ENCODE peak calls at places on chromosome 16, in nine cellular contexts. X is RPMI7951, H is HFFc6, K is AG04450, J is sciatic nerve, W is heart left ventricle, V is thoracic aorta, E is HFF-Myc, Y is RKO. Z is an unnamed sample.
A peak's percentile ranks its signal among the peaks of the same experiment; 100 is the strongest.

GRCh38 chr16:15874745-15875314 is 13.6 kb downstream of the CEP20 start:
- DNase-seq in H (peak; percentile 57), X (peak; percentile 51), Y (peak; percentile 73), V (no peak), W (no peak), K (peak; percentile 52), E (peak; percentile 49), J (peak; percentile 71), Z (peak; percentile 76)

GRCh38 chr16:81838794-81839193 is 59.7 kb downstream of the PLCG2 start:
- DNase-seq in X (peak; percentile 34), H (peak; percentile 11), Y (peak; percentile 75), K (no peak), V (no peak), W (no peak), J (no peak), E (no peak), Z (no peak)

GRCh38 chr16:11201498-11202259 is 54.3 kb downstream of the SOCS1 start:
- DNase-seq in K (peak; percentile 59), H (peak; percentile 93), V (no peak), E (peak; percentile 91), X (peak; percentile 97), Y (peak; percentile 95), W (no peak), J (no peak), Z (peak; percentile 68)

GRCh38 chr16:67415872-67416793 is at the start of gene ZDHHC1:
- DNase-seq in W (peak; percentile 88), V (no peak), E (no peak), X (peak; percentile 53), H (peak; percentile 33), Y (peak; percentile 79), J (peak; percentile 84), K (no peak), Z (peak; percentile 91)

GRCh38 chr16:78094166-78094565 is 5.3 kb upstream of the WWOX start:
- DNase-seq in V (no peak), E (no peak), X (no peak), K (no peak), J (no peak), Y (no peak), W (no peak), H (no peak), Z (peak; percentile 38)

GRCh38 chr16:51523400-51523799 is 372.3 kb upstream of the SALL1 start:
- DNase-seq in W (no peak), H (peak; percentile 9), Y (no peak), E (no peak), V (no peak), K (no peak), X (peak; percentile 52), J (no peak), Z (peak; percentile 26)

GRCh38 chr16:55349867-55350266 is 25.9 kb downstream of the IRX6 start:
- DNase-seq in H (no peak), Y (no peak), K (no peak), V (no peak), J (no peak), W (no peak), E (peak; percentile 39), X (peak; percentile 29), Z (no peak)

GRCh38 chr16:69166946-69167930 is 19.7 kb upstream of the SNTB2 start:
- DNase-seq in J (no peak), K (no peak), H (peak; percentile 29), Y (no peak), W (no peak), E (no peak), X (peak; percentile 63), V (no peak), Z (no peak)

GRCh38 chr16:79081292-79082066 is 519.1 kb downstream of the MAF start:
- DNase-seq in W (no peak), K (no peak), E (no peak), X (no peak), H (no peak), J (no peak), V (no peak), Y (no peak), Z (no peak)

GRCh38 chr16:4593069-4593468 is 21.6 kb downstream of the UBALD1 start:
- DNase-seq in K (no peak), H (no peak), Y (no peak), V (no peak), J (no peak), E (no peak), W (no peak), X (no peak), Z (peak; percentile 80)

GRCh38 chr16:76278976-76279375 is 1.8 kb downstream of the CNTNAP4 start:
- DNase-seq in X (no peak), W (no peak), K (no peak), V (no peak), Y (peak; percentile 70), H (no peak), E (no peak), J (no peak), Z (peak; percentile 65)

GRCh38 chr16:87707097-87707496 is 58.7 kb downstream of the KLHDC4 start:
- DNase-seq in X (no peak), V (no peak), K (no peak), J (no peak), W (no peak), Y (no peak), E (no peak), H (no peak), Z (peak; percentile 44)

GRCh38 chr16:56479469-56479868 is 28.1 kb downstream of the OGFOD1 start:
- DNase-seq in H (no peak), J (no peak), Y (no peak), V (no peak), X (no peak), W (no peak), E (no peak), K (no peak), Z (no peak)

GRCh38 chr16:3999890-4000325 is 116.3 kb downstream of the ADCY9 start:
- DNase-seq in E (no peak), J (no peak), Y (no peak), X (no peak), K (no peak), H (no peak), W (no peak), V (no peak), Z (no peak)

GRCh38 chr16:5028950-5029475 is 4.7 kb downstream of the NAGPA start:
- DNase-seq in Y (no peak), W (no peak), J (no peak), K (no peak), V (no peak), E (no peak), X (no peak), H (no peak), Z (no peak)

GRCh38 chr16:52489894-52490293 is 57.0 kb downstream of the TOX3 start:
- DNase-seq in X (no peak), K (no peak), E (no peak), J (no peak), W (no peak), Y (no peak), H (no peak), V (no peak), Z (no peak)

GRCh38 chr16:84449156-84450140 is 55.0 kb downstream of the MEAK7 start:
- DNase-seq in H (no peak), E (no peak), W (no peak), J (peak; percentile 50), V (no peak), Y (no peak), X (no peak), K (no peak), Z (no peak)

GRCh38 chr16:19375561-19376158 is 42.0 kb upstream of the TMC5 start:
- DNase-seq in V (no peak), K (peak; percentile 18), E (peak; percentile 14), W (no peak), J (peak; percentile 63), Y (peak; percentile 66), H (peak; percentile 26), X (peak; percentile 29), Z (peak; percentile 67)

GRCh38 chr16:71666928-71667707 is 41.1 kb downstream of the MARVELD3 start:
- DNase-seq in K (no peak), H (no peak), V (no peak), X (no peak), E (no peak), J (no peak), W (no peak), Y (no peak), Z (no peak)

GRCh38 chr16:87076331-87076949 is 240.8 kb downstream of the C16orf95 start:
- DNase-seq in J (no peak), X (no peak), K (no peak), E (no peak), V (no peak), H (no peak), W (no peak), Y (no peak), Z (no peak)

GRCh38 chr16:15899538-15900100 is 11.2 kb upstream of the CEP20 start:
- DNase-seq in V (no peak), K (peak; percentile 66), X (peak; percentile 86), E (peak; percentile 67), J (no peak), H (peak; percentile 76), W (no peak), Y (peak; percentile 46), Z (no peak)

GRCh38 chr16:48117217-48118105 is 38.3 kb downstream of the ABCC12 start:
- DNase-seq in X (peak; percentile 56), W (peak; percentile 71), E (no peak), K (no peak), Y (peak; percentile 51), J (peak; percentile 65), V (no peak), H (no peak), Z (peak; percentile 90)

GRCh38 chr16:22098538-22099255 is 6.4 kb downstream of the VWA3A start:
- DNase-seq in X (peak; percentile 47), K (no peak), W (no peak), Y (peak; percentile 68), H (peak; percentile 48), E (peak; percentile 30), V (no peak), J (no peak), Z (peak; percentile 90)

GRCh38 chr16:30534368-30535105 is at the start of gene ZNF747:
- DNase-seq in Y (peak; percentile 88), K (no peak), E (no peak), X (peak; percentile 70), J (peak; percentile 95), W (peak; percentile 96), V (peak; percentile 81), H (peak; percentile 62), Z (peak; percentile 97)

GRCh38 chr16:47037396-47037745 is 63.9 kb upstream of the DNAJA2 start:
- DNase-seq in W (no peak), Y (no peak), V (no peak), J (peak; percentile 72), K (no peak), X (peak; percentile 45), H (no peak), E (no peak), Z (peak; percentile 56)

GRCh38 chr16:57630402-57630787 is 2.0 kb downstream of the ADGRG1 start:
- DNase-seq in Y (no peak), K (no peak), H (no peak), V (no peak), W (no peak), J (no peak), E (no peak), X (no peak), Z (no peak)

GRCh38 chr16:35203636-35204035 is 1744.2 kb downstream of the TP53TG3F start:
- DNase-seq in E (no peak), K (no peak), W (no peak), Y (no peak), X (no peak), J (no peak), H (no peak), V (no peak), Z (no peak)

GRCh38 chr16:71467810-71468209 is 5.8 kb upstream of the ZNF23 start:
- DNase-seq in K (no peak), W (no peak), E (no peak), H (no peak), J (no peak), V (no peak), X (peak; percentile 21), Y (peak; percentile 62), Z (peak; percentile 81)

GRCh38 chr16:47779201-47780016 is 318.3 kb downstream of the PHKB start:
- DNase-seq in W (no peak), J (no peak), E (no peak), Y (peak; percentile 18), V (no peak), H (no peak), K (no peak), X (peak; percentile 75), Z (peak; percentile 1)

Z was measured in left kidney.